ENCODE peak calls at places on chromosomes 4 and X, in ten cellular contexts. F is stimulated activated naive CD8-positive, alpha-beta T cell treated with anti-CD3 and anti-CD28 coated beads, Interleukin-15, amount 100 ng/mL, for 72 hours; N is stimulated activated CD8-positive, alpha-beta memory T cell treated with anti-CD3 and anti-CD28 coated beads, Interleukin-15, amount 100 ng/mL, for 48 hours; U is GM12891; A is NCI-H2171 treated with DMSO at 0.1 percent for 48 hours; E is Calu3; G is left cardiac atrium; B is hypothalamus; W is endothelial cell; X is hippocampal formation. O is an unnamed sample.
A peak's percentile ranks its signal among the peaks of the same experiment; 100 is the strongest.

GRCh38 chrX:24002792-24003191 is 24.2 kb downstream of the KLHL15 start:
- DNase-seq in F (no peak), N (no peak), U (no peak), A (no peak), E (no peak), G (no peak), B (no peak), W (no peak), X (no peak), O (no peak)

GRCh38 chr4:87058272-87059073 is 123.7 kb downstream of the AFF1 start:
- DNase-seq in F (peak; percentile 6), N (peak; percentile 27), U (no peak), A (no peak), E (peak; percentile 22), G (no peak), B (peak; percentile 24), W (peak; percentile 28), X (peak; percentile 57), O (no peak)

GRCh38 chr4:37693450-37694190 is 7.4 kb upstream of the RELL1 start:
- DNase-seq in F (no peak), N (no peak), U (no peak), A (no peak), E (no peak), G (no peak), B (no peak), W (no peak), X (no peak), O (peak; percentile 78)

GRCh38 chr4:44098973-44099372 is 349.6 kb downstream of the KCTD8 start:
- DNase-seq in F (no peak), N (no peak), U (no peak), A (no peak), E (no peak), G (no peak), B (no peak), W (no peak), X (no peak), O (no peak)

GRCh38 chrX:774536-774935 is 143.9 kb downstream of the SHOX start:
- DNase-seq in F (no peak), N (no peak), U (no peak), A (no peak), E (no peak), G (no peak), B (no peak), W (no peak), X (no peak), O (no peak)

GRCh38 chrX:108439961-108440696 is 491 bp downstream of the COL4A5 start:
- DNase-seq in F (no peak), N (no peak), U (no peak), A (peak; percentile 0), E (peak; percentile 9), G (peak; percentile 18), B (no peak), W (peak; percentile 17), X (no peak), O (peak; percentile 67)

GRCh38 chr4:151304755-151305154 is 20.6 kb downstream of the SH3D19 start:
- DNase-seq in F (no peak), N (no peak), U (no peak), A (peak; percentile 14), E (no peak), G (no peak), B (no peak), W (no peak), X (no peak), O (no peak)

GRCh38 chr4:181909368-181909767 is 333.8 kb upstream of the TENM3 start:
- DNase-seq in F (no peak), N (no peak), U (no peak), A (no peak), E (peak; percentile 6), G (no peak), B (no peak), W (no peak), X (no peak), O (peak; percentile 11)

GRCh38 chrX:18042776-18043175 is 177.9 kb downstream of the BEND2 start:
- DNase-seq in F (no peak), N (no peak), U (no peak), A (no peak), E (no peak), G (no peak), B (no peak), W (no peak), X (no peak), O (no peak)

GRCh38 chr4:105551968-105552746 is at the start of gene ARHGEF38:
- DNase-seq in F (no peak), N (no peak), U (no peak), A (no peak), E (peak; percentile 80), G (no peak), B (no peak), W (no peak), X (no peak), O (no peak)

GRCh38 chr4:1080961-1081688 is 32.2 kb downstream of the RNF212 start:
- DNase-seq in F (no peak), N (no peak), U (no peak), A (no peak), E (no peak), G (no peak), B (no peak), W (no peak), X (no peak), O (no peak)

GRCh38 chrX:12770440-12770839 is 20.8 kb upstream of the PRPS2 start:
- DNase-seq in F (no peak), N (no peak), U (no peak), A (peak; percentile 2), E (no peak), G (no peak), B (no peak), W (no peak), X (no peak), O (peak; percentile 40)

GRCh38 chrX:39242187-39242586 is 440.9 kb downstream of the MID1IP1 start:
- DNase-seq in F (no peak), N (no peak), U (peak; percentile 4), A (peak; percentile 59), E (peak; percentile 54), G (no peak), B (no peak), W (peak; percentile 18), X (no peak), O (peak; percentile 62)

GRCh38 chr4:23235613-23236390 is 543.1 kb downstream of the GBA3 start:
- DNase-seq in F (no peak), N (no peak), U (no peak), A (no peak), E (no peak), G (no peak), B (no peak), W (no peak), X (no peak), O (peak; percentile 42)

GRCh38 chrX:109719262-109719661 is 13.8 kb downstream of the ACSL4 start:
- DNase-seq in F (no peak), N (no peak), U (no peak), A (no peak), E (no peak), G (no peak), B (no peak), W (no peak), X (no peak), O (no peak)

GRCh38 chr4:158036998-158037397 is 135.8 kb downstream of the GASK1B start:
- DNase-seq in F (no peak), N (no peak), U (no peak), A (no peak), E (no peak), G (no peak), B (no peak), W (no peak), X (no peak), O (no peak)

O was measured in cardiac muscle cell.